ENCODE peak calls at places on chromosomes 13 and 19, in four cellular contexts. U is HEK293T; F is stimulated activated CD4-positive, alpha-beta T cell treated with anti-CD3 and anti-CD28 coated beads, Interleukin-12 subunit alpha, Interleukin-12 subunit beta, amount 100 ng/mL, for 48 hours; V is stimulated activated CD8-positive, alpha-beta memory T cell treated with anti-CD3 and anti-CD28 coated beads, Interleukin-4, amount 100 ng/mL, for 1 hour. L is an unnamed sample.

GRCh38 chr19:46670874-46671273 is 9.9 kb upstream of the DACT3 start:
- DNase-seq in U (no peak), F (no peak), V (no peak), L (no peak)

GRCh38 chr19:4316940-4317339 is 12.5 kb downstream of the FSD1 start:
- DNase-seq in U (no peak), F (no peak), V (no peak), L (no peak)

GRCh38 chr19:737591-738093 is 13.3 kb upstream of the MISP start:
- DNase-seq in U (peak; percentile 86), F (peak; percentile 48), V (peak; percentile 32), L (no peak)

GRCh38 chr19:35105411-35106290 is 10.0 kb upstream of the FXYD3 start:
- DNase-seq in U (no peak), F (no peak), V (no peak), L (no peak)

GRCh38 chr19:15292847-15293582 is 39.3 kb downstream of the BRD4 start:
- DNase-seq in U (no peak), F (no peak), V (no peak), L (no peak)

GRCh38 chr19:33441277-33441699 is 67.8 kb downstream of the CEBPG start:
- DNase-seq in U (no peak), F (no peak), V (no peak), L (no peak)

GRCh38 chr19:18112989-18113478 is 15.5 kb downstream of the MAST3 start:
- DNase-seq in U (peak; percentile 84), F (peak; percentile 77), V (peak; percentile 59), L (no peak)

GRCh38 chr13:41668130-41668757 is 210.9 kb downstream of the RGCC start:
- DNase-seq in U (peak; percentile 69), F (peak; percentile 13), V (no peak), L (no peak)

GRCh38 chr13:105817498-105817897 is 718.0 kb downstream of the EFNB2 start:
- DNase-seq in U (no peak), F (no peak), V (no peak), L (no peak)

GRCh38 chr13:50543767-50544166 is 299.7 kb downstream of the DLEU7 start:
- DNase-seq in U (no peak), F (no peak), V (no peak), L (no peak)

GRCh38 chr19:5038631-5039271 is 69.8 kb downstream of the KDM4B start:
- DNase-seq in U (peak; percentile 59), F (no peak), V (no peak), L (no peak)

GRCh38 chr19:1074512-1075283 is 7.7 kb downstream of the ARHGAP45 start:
- DNase-seq in U (no peak), F (no peak), V (peak; percentile 95), L (no peak)

GRCh38 chr13:30616927-30617314 is 799 bp upstream of the USPL1 start:
- DNase-seq in U (peak; percentile 51), F (peak; percentile 36), V (peak; percentile 20), L (no peak)

GRCh38 chr19:49887653-49888477 is 8.8 kb downstream of the IL4I1 start:
- DNase-seq in U (no peak), F (no peak), V (no peak), L (no peak)

GRCh38 chr19:40550951-40551350 is 25.7 kb upstream of the SHKBP1 start:
- DNase-seq in U (no peak), F (no peak), V (no peak), L (no peak)

GRCh38 chr13:32277838-32278237 is 37.3 kb downstream of the ZAR1L start:
- DNase-seq in U (no peak), F (no peak), V (no peak), L (no peak)

GRCh38 chr19:45800009-45800553 is 7.4 kb upstream of the DMWD start:
- DNase-seq in U (no peak), F (no peak), V (no peak), L (no peak)

GRCh38 chr13:102402292-102402691 is 444 bp upstream of the FGF14 start:
- DNase-seq in U (no peak), F (no peak), V (no peak), L (peak; percentile 1)

GRCh38 chr13:41966671-41967070 is 5.8 kb upstream of the VWA8 start:
- DNase-seq in U (no peak), F (no peak), V (no peak), L (no peak)

GRCh38 chr19:41586064-41586463 is 10.1 kb downstream of the CEACAM21 start:
- DNase-seq in U (no peak), F (no peak), V (no peak), L (no peak)

GRCh38 chr19:6357995-6358394 is 3.3 kb upstream of the CLPP start:
- DNase-seq in U (no peak), F (no peak), V (no peak), L (no peak)

GRCh38 chr13:23656637-23657036 is 86.4 kb downstream of the TNFRSF19 start:
- DNase-seq in U (no peak), F (no peak), V (no peak), L (no peak)

GRCh38 chr19:54803410-54803809 is at the start of gene KIR2DL4:
- DNase-seq in U (no peak), F (no peak), V (no peak), L (no peak)

GRCh38 chr19:35045667-35046300 is 4.3 kb downstream of the HPN start:
- DNase-seq in U (peak; percentile 40), F (no peak), V (no peak), L (no peak)

GRCh38 chr13:99103536-99103935 is 97.1 kb upstream of the UBAC2 start:
- DNase-seq in U (peak; percentile 23), F (no peak), V (no peak), L (no peak)

GRCh38 chr13:79870123-79870522 is 389.2 kb downstream of the NDFIP2 start:
- DNase-seq in U (peak; percentile 38), F (no peak), V (no peak), L (no peak)

GRCh38 chr19:5680083-5680436 is 256 bp downstream of the MICOS13 start:
- DNase-seq in U (no peak), F (no peak), V (no peak), L (no peak)

GRCh38 chr19:46634045-46634655 is 1.9 kb downstream of the GNG8 start:
- DNase-seq in U (peak; percentile 97), F (peak; percentile 99), V (peak; percentile 85), L (no peak)

GRCh38 chr13:39963612-39964011 is 308.1 kb downstream of the COG6 start:
- DNase-seq in U (no peak), F (no peak), V (no peak), L (no peak)

L was measured in cortex of kidney.